ENCODE peak calls at places on chromosomes 1 and 21, in seven cellular contexts. M is left colon, I is GM19239, W is fibroblast of mammary gland, C is psoas muscle, O is T-cell, G is choroid plexus epithelial cell. L is an unnamed sample.

GRCh38 chr1:99397029-99397428 is 132.7 kb downstream of the PLPPR4 start:
- DNase-seq in M (no peak), I (no peak), W (no peak), C (no peak), O (no peak), G (peak), L (no peak)

GRCh38 chr1:41492341-41492848 is 7.9 kb upstream of the EDN2 start:
- DNase-seq in M (peak), I (no peak), W (peak), C (peak), O (no peak), G (no peak), L (peak)

GRCh38 chr1:222097646-222098045 is 355.8 kb upstream of the DUSP10 start:
- DNase-seq in M (no peak), I (no peak), W (no peak), C (no peak), O (no peak), G (no peak), L (no peak)

GRCh38 chr21:42837421-42838211 is 41.7 kb downstream of the WDR4 start:
- DNase-seq in M (no peak), I (no peak), W (no peak), C (peak), O (no peak), G (no peak), L (no peak)

GRCh38 chr1:19232526-19232851 is 18.8 kb downstream of the EMC1 start:
- DNase-seq in M (no peak), I (no peak), W (peak), C (no peak), O (no peak), G (peak), L (no peak)

GRCh38 chr1:48610628-48611542 is 138.9 kb upstream of the SPATA6 start:
- DNase-seq in M (no peak), I (no peak), W (no peak), C (no peak), O (no peak), G (no peak), L (no peak)

GRCh38 chr1:151945725-151946365 is 36.5 kb upstream of the THEM4 start:
- DNase-seq in M (peak), I (no peak), W (peak), C (peak), O (peak), G (peak), L (peak)

GRCh38 chr1:43786975-43787374 is 79.6 kb downstream of the ST3GAL3 start:
- DNase-seq in M (peak), I (no peak), W (peak), C (peak), O (no peak), G (peak), L (no peak)

GRCh38 chr1:218030846-218031245 is 254.2 kb upstream of the RRP15 start:
- DNase-seq in M (no peak), I (no peak), W (no peak), C (no peak), O (no peak), G (no peak), L (no peak)

GRCh38 chr1:40857737-40858136 is 4.4 kb downstream of the CITED4 start:
- DNase-seq in M (no peak), I (no peak), W (no peak), C (no peak), O (no peak), G (no peak), L (no peak)

GRCh38 chr1:248618119-248618518 is 16.8 kb downstream of the OR2T11 start:
- DNase-seq in M (no peak), I (no peak), W (no peak), C (no peak), O (no peak), G (no peak), L (no peak)

GRCh38 chr1:211480941-211481545 is 10.9 kb downstream of the RD3 start:
- DNase-seq in M (no peak), I (no peak), W (no peak), C (no peak), O (no peak), G (no peak), L (no peak)

GRCh38 chr21:34889537-34890257 is 159.4 kb downstream of the RUNX1 start:
- DNase-seq in M (peak), I (peak), W (peak), C (peak), O (peak), G (peak), L (peak)